ENCODE peak calls at places on chromosomes 3 and 15, in nine cellular contexts. One of them, this sample, is unnamed. For H3K4me1, the result is how much of the 10 kb centered on the place peaks cover.

GRCh38 chr3:9028134-9028533 is 64.9 kb upstream of the RAD18 start:
- DNase-seq in body of pancreas: peak
- DNase-seq in SJSA1: peak
- DNase-seq in Peyer's patch: peak
- DNase-seq in cardiac muscle cell: no peak
- DNase-seq in PC-9: no peak
- DNase-seq in iPS DF 6.9: no peak
- DNase-seq in hepatocyte: peak
- DNase-seq in CD8-positive, alpha-beta memory T cell: no peak
- DNase-seq in this sample: peak

GRCh38 chr3:114329823-114330222 is 36.0 kb downstream of the TIGIT start:
- DNase-seq in PC-9: no peak
- DNase-seq in Peyer's patch: no peak
- DNase-seq in cardiac muscle cell: no peak
- DNase-seq in hepatocyte: no peak
- DNase-seq in body of pancreas: no peak
- DNase-seq in CD8-positive, alpha-beta memory T cell: no peak
- DNase-seq in iPS DF 6.9: no peak
- DNase-seq in SJSA1: no peak
- DNase-seq in this sample: no peak

GRCh38 chr3:126530171-126531050 is 6.5 kb downstream of the CHST13 start:
- DNase-seq in Peyer's patch: peak
- DNase-seq in CD8-positive, alpha-beta memory T cell: no peak
- DNase-seq in hepatocyte: no peak
- DNase-seq in SJSA1: no peak
- DNase-seq in body of pancreas: peak
- DNase-seq in cardiac muscle cell: no peak
- DNase-seq in PC-9: no peak
- DNase-seq in iPS DF 6.9: no peak
- DNase-seq in this sample: peak

GRCh38 chr15:29568840-29569532 is 253.3 kb downstream of the TJP1 start:
- DNase-seq in cardiac muscle cell: peak
- DNase-seq in hepatocyte: peak
- DNase-seq in SJSA1: no peak
- DNase-seq in CD8-positive, alpha-beta memory T cell: no peak
- DNase-seq in PC-9: no peak
- DNase-seq in body of pancreas: peak
- DNase-seq in iPS DF 6.9: no peak
- DNase-seq in Peyer's patch: peak
- DNase-seq in this sample: no peak

GRCh38 chr3:71355862-71356261 is 227.7 kb downstream of the FOXP1 start:
- DNase-seq in body of pancreas: no peak
- DNase-seq in hepatocyte: no peak
- DNase-seq in SJSA1: no peak
- DNase-seq in cardiac muscle cell: no peak
- DNase-seq in Peyer's patch: no peak
- DNase-seq in iPS DF 6.9: no peak
- DNase-seq in CD8-positive, alpha-beta memory T cell: no peak
- DNase-seq in PC-9: no peak
- DNase-seq in this sample: no peak

GRCh38 chr3:2354702-2355101 is 256.0 kb downstream of the CNTN4 start:
- DNase-seq in CD8-positive, alpha-beta memory T cell: no peak
- DNase-seq in body of pancreas: no peak
- DNase-seq in PC-9: no peak
- DNase-seq in SJSA1: no peak
- DNase-seq in cardiac muscle cell: peak
- DNase-seq in iPS DF 6.9: no peak
- DNase-seq in Peyer's patch: no peak
- DNase-seq in hepatocyte: peak
- DNase-seq in this sample: no peak

GRCh38 chr3:72190050-72190449 is 405.1 kb upstream of the PROK2 start:
- DNase-seq in cardiac muscle cell: no peak
- DNase-seq in SJSA1: no peak
- DNase-seq in body of pancreas: no peak
- DNase-seq in iPS DF 6.9: no peak
- DNase-seq in hepatocyte: no peak
- DNase-seq in PC-9: no peak
- DNase-seq in CD8-positive, alpha-beta memory T cell: no peak
- DNase-seq in Peyer's patch: no peak
- DNase-seq in this sample: no peak

GRCh38 chr3:191143224-191143623 is 55.8 kb upstream of the OSTN start:
- DNase-seq in PC-9: no peak
- DNase-seq in hepatocyte: no peak
- DNase-seq in CD8-positive, alpha-beta memory T cell: no peak
- DNase-seq in Peyer's patch: no peak
- DNase-seq in body of pancreas: no peak
- DNase-seq in iPS DF 6.9: no peak
- DNase-seq in cardiac muscle cell: no peak
- DNase-seq in SJSA1: no peak
- DNase-seq in this sample: no peak

GRCh38 chr15:40409366-40409765 is 3.8 kb downstream of the IVD start:
- DNase-seq in hepatocyte: no peak
- DNase-seq in CD8-positive, alpha-beta memory T cell: no peak
- DNase-seq in PC-9: no peak
- DNase-seq in body of pancreas: no peak
- DNase-seq in Peyer's patch: no peak
- DNase-seq in iPS DF 6.9: no peak
- DNase-seq in SJSA1: no peak
- DNase-seq in cardiac muscle cell: no peak
- DNase-seq in this sample: no peak

GRCh38 chr3:137947120-137947519 is 62.8 kb upstream of the CLDN18 start:
- DNase-seq in PC-9: no peak
- DNase-seq in CD8-positive, alpha-beta memory T cell: no peak
- DNase-seq in cardiac muscle cell: no peak
- DNase-seq in hepatocyte: no peak
- DNase-seq in iPS DF 6.9: no peak
- DNase-seq in Peyer's patch: no peak
- DNase-seq in body of pancreas: no peak
- DNase-seq in SJSA1: no peak
- DNase-seq in this sample: no peak

GRCh38 chr3:54951405-54951804 is 23.5 kb upstream of the LRTM1 start:
- DNase-seq in body of pancreas: peak
- DNase-seq in PC-9: no peak
- DNase-seq in SJSA1: peak
- DNase-seq in CD8-positive, alpha-beta memory T cell: no peak
- DNase-seq in hepatocyte: peak
- DNase-seq in cardiac muscle cell: peak
- DNase-seq in iPS DF 6.9: peak
- DNase-seq in Peyer's patch: peak
- DNase-seq in this sample: peak

GRCh38 chr3:119350114-119350513 is 55.9 kb downstream of the ARHGAP31 start:
- DNase-seq in CD8-positive, alpha-beta memory T cell: no peak
- DNase-seq in body of pancreas: no peak
- DNase-seq in hepatocyte: no peak
- DNase-seq in Peyer's patch: no peak
- DNase-seq in SJSA1: no peak
- DNase-seq in cardiac muscle cell: no peak
- DNase-seq in iPS DF 6.9: peak
- DNase-seq in PC-9: no peak
- DNase-seq in this sample: peak

GRCh38 chr3:65030847-65031463 is 343.2 kb upstream of the ADAMTS9 start:
- DNase-seq in CD8-positive, alpha-beta memory T cell: no peak
- DNase-seq in SJSA1: no peak
- DNase-seq in Peyer's patch: no peak
- DNase-seq in cardiac muscle cell: no peak
- DNase-seq in hepatocyte: peak
- DNase-seq in PC-9: peak
- DNase-seq in body of pancreas: no peak
- DNase-seq in iPS DF 6.9: no peak
- DNase-seq in this sample: no peak

GRCh38 chr3:184563569-184563925 is 2.0 kb downstream of the EPHB3 start:
- DNase-seq in Peyer's patch: no peak
- DNase-seq in PC-9: no peak
- DNase-seq in body of pancreas: peak
- DNase-seq in SJSA1: no peak
- DNase-seq in cardiac muscle cell: no peak
- DNase-seq in CD8-positive, alpha-beta memory T cell: no peak
- DNase-seq in hepatocyte: no peak
- DNase-seq in iPS DF 6.9: no peak
- DNase-seq in this sample: no peak

GRCh38 chr3:29186131-29186599 is 94.7 kb upstream of the RBMS3 start:
- DNase-seq in cardiac muscle cell: no peak
- DNase-seq in PC-9: no peak
- DNase-seq in hepatocyte: no peak
- DNase-seq in SJSA1: no peak
- DNase-seq in CD8-positive, alpha-beta memory T cell: no peak
- DNase-seq in Peyer's patch: no peak
- DNase-seq in body of pancreas: no peak
- DNase-seq in iPS DF 6.9: no peak
- DNase-seq in this sample: no peak

GRCh38 chr3:13215940-13216546 is 142.8 kb upstream of the IQSEC1 start:
- DNase-seq in SJSA1: no peak
- DNase-seq in cardiac muscle cell: no peak
- DNase-seq in body of pancreas: no peak
- DNase-seq in Peyer's patch: no peak
- DNase-seq in CD8-positive, alpha-beta memory T cell: no peak
- DNase-seq in PC-9: peak
- DNase-seq in hepatocyte: no peak
- DNase-seq in iPS DF 6.9: no peak
- DNase-seq in this sample: no peak

GRCh38 chr3:66303556-66303955 is 82.8 kb downstream of the SLC25A26 start:
- DNase-seq in CD8-positive, alpha-beta memory T cell: peak
- DNase-seq in hepatocyte: no peak
- DNase-seq in PC-9: no peak
- DNase-seq in iPS DF 6.9: no peak
- DNase-seq in cardiac muscle cell: no peak
- DNase-seq in SJSA1: no peak
- DNase-seq in Peyer's patch: peak
- DNase-seq in body of pancreas: no peak
- DNase-seq in this sample: no peak
- H3K4me1 ChIP-seq in CD8-positive, alpha-beta memory T cell: half or more
- H3K4me1 ChIP-seq in hepatocyte: under half
- H3K4me1 ChIP-seq in PC-9: under half
- H3K4me1 ChIP-seq in iPS DF 6.9: under half
- H3K4me1 ChIP-seq in cardiac muscle cell: under half
- H3K4me1 ChIP-seq in SJSA1: under half
- H3K4me1 ChIP-seq in Peyer's patch: under half
- H3K4me1 ChIP-seq in body of pancreas: under half
- H3K4me1 ChIP-seq in this sample: under half

GRCh38 chr3:52196977-52197376 is 983 bp upstream of the ALAS1 start:
- DNase-seq in body of pancreas: no peak
- DNase-seq in iPS DF 6.9: no peak
- DNase-seq in SJSA1: no peak
- DNase-seq in hepatocyte: peak
- DNase-seq in Peyer's patch: peak
- DNase-seq in CD8-positive, alpha-beta memory T cell: no peak
- DNase-seq in cardiac muscle cell: no peak
- DNase-seq in PC-9: no peak
- DNase-seq in this sample: no peak
- H3K27ac ChIP-seq in body of pancreas: peak
- H3K27ac ChIP-seq in iPS DF 6.9: no peak
- H3K27ac ChIP-seq in SJSA1: no peak
- H3K27ac ChIP-seq in hepatocyte: peak
- H3K27ac ChIP-seq in Peyer's patch: peak
- H3K27ac ChIP-seq in CD8-positive, alpha-beta memory T cell: no peak
- H3K27ac ChIP-seq in cardiac muscle cell: no peak
- H3K27ac ChIP-seq in PC-9: no peak
- H3K27ac ChIP-seq in this sample: no peak

GRCh38 chr3:62323241-62323640 is 50.1 kb downstream of the FEZF2 start:
- DNase-seq in Peyer's patch: no peak
- DNase-seq in body of pancreas: no peak
- DNase-seq in iPS DF 6.9: no peak
- DNase-seq in CD8-positive, alpha-beta memory T cell: no peak
- DNase-seq in cardiac muscle cell: no peak
- DNase-seq in hepatocyte: no peak
- DNase-seq in PC-9: no peak
- DNase-seq in SJSA1: no peak
- DNase-seq in this sample: no peak

GRCh38 chr3:62316525-62316924 is 56.8 kb downstream of the FEZF2 start:
- DNase-seq in cardiac muscle cell: no peak
- DNase-seq in hepatocyte: no peak
- DNase-seq in body of pancreas: no peak
- DNase-seq in SJSA1: no peak
- DNase-seq in iPS DF 6.9: no peak
- DNase-seq in PC-9: no peak
- DNase-seq in CD8-positive, alpha-beta memory T cell: no peak
- DNase-seq in Peyer's patch: no peak
- DNase-seq in this sample: no peak

GRCh38 chr3:62319570-62320243 is 53.6 kb downstream of the FEZF2 start:
- DNase-seq in iPS DF 6.9: no peak
- DNase-seq in hepatocyte: peak
- DNase-seq in cardiac muscle cell: no peak
- DNase-seq in SJSA1: no peak
- DNase-seq in PC-9: no peak
- DNase-seq in body of pancreas: no peak
- DNase-seq in CD8-positive, alpha-beta memory T cell: no peak
- DNase-seq in Peyer's patch: no peak
- DNase-seq in this sample: no peak

GRCh38 chr3:62318752-62319569 is 54.4 kb downstream of the FEZF2 start:
- DNase-seq in iPS DF 6.9: peak
- DNase-seq in hepatocyte: peak
- DNase-seq in PC-9: peak
- DNase-seq in Peyer's patch: peak
- DNase-seq in CD8-positive, alpha-beta memory T cell: peak
- DNase-seq in cardiac muscle cell: peak
- DNase-seq in SJSA1: peak
- DNase-seq in body of pancreas: peak
- DNase-seq in this sample: peak

DNA sequence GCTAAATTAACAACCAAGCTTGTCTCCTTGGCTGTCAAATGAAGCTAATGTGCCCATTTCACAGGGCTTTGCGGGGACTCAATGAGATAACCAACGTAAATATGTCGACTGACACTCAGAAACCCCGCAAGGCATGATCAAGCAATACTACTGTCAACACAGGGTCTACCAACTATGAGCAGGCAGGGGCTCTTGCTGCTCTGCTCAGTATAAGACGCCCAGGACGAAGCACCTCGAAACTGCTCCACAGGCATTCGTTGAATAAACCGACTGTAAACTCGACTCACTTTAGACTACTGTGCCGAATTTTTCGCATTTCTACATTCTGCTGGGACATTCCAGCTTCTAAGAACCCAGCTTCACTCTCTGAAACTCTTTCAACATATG is 55.0 kb downstream of the FEZF2 start:
- DNase-seq in hepatocyte: no peak
- DNase-seq in SJSA1: no peak
- DNase-seq in PC-9: no peak
- DNase-seq in CD8-positive, alpha-beta memory T cell: no peak
- DNase-seq in Peyer's patch: no peak
- DNase-seq in iPS DF 6.9: no peak
- DNase-seq in body of pancreas: peak
- DNase-seq in cardiac muscle cell: no peak
- DNase-seq in this sample: no peak
- H3K4me3 ChIP-seq in hepatocyte: peak
- H3K4me3 ChIP-seq in SJSA1: peak
- H3K4me3 ChIP-seq in PC-9: peak
- H3K4me3 ChIP-seq in CD8-positive, alpha-beta memory T cell: peak
- H3K4me3 ChIP-seq in Peyer's patch: peak
- H3K4me3 ChIP-seq in iPS DF 6.9: peak
- H3K4me3 ChIP-seq in body of pancreas: peak
- H3K4me3 ChIP-seq in cardiac muscle cell: peak
- H3K4me3 ChIP-seq in this sample: peak

DNA sequence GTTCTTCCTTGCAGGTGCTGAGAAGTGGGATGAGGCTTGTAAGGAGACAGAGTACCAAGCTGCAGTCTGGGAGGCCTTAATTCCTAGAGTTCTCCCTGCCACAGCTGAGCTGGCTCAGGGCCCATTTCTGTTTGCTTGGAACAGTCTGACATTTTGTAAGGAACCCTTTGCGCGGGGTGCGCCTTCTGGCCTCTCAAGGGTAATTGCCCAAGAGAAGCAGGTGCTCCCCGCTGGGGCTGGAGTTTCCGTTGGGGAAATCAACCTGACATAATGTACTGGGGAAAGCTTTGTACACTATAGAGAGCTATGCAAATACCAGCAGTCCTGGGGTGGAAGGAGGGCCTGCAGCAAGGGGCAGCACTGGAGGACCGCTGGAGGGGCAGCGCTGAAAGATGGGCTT is 83.6 kb downstream of the HMG20A start:
- DNase-seq in hepatocyte: no peak
- DNase-seq in Peyer's patch: no peak
- DNase-seq in cardiac muscle cell: no peak
- DNase-seq in body of pancreas: peak
- DNase-seq in SJSA1: no peak
- DNase-seq in iPS DF 6.9: no peak
- DNase-seq in PC-9: no peak
- DNase-seq in CD8-positive, alpha-beta memory T cell: no peak
- DNase-seq in this sample: no peak
- H3K4me1 ChIP-seq in hepatocyte: under half
- H3K4me1 ChIP-seq in Peyer's patch: under half
- H3K4me1 ChIP-seq in cardiac muscle cell: under half
- H3K4me1 ChIP-seq in body of pancreas: under half
- H3K4me1 ChIP-seq in SJSA1: under half
- H3K4me1 ChIP-seq in iPS DF 6.9: under half
- H3K4me1 ChIP-seq in PC-9: half or more
- H3K4me1 ChIP-seq in CD8-positive, alpha-beta memory T cell: under half
- H3K4me1 ChIP-seq in this sample: under half

This sample was measured in right cardiac atrium.